ENCODE peak calls at places on chromosomes 4 and X, in four cellular contexts. One of them, this sample, is unnamed.
A peak's percentile ranks its signal among the peaks of the same experiment; 100 is the strongest.

GRCh38 chrX:151973851-151974335 is 583 bp downstream of the GABRE start:
- DNase-seq in nephron progenitor cell: peak; percentile 14
- DNase-seq in Caco-2: peak; percentile 17
- DNase-seq in AG04450: no peak
- DNase-seq in this sample: peak; percentile 23

GRCh38 chr4:147049940-147050852 is 104.5 kb upstream of the TTC29 start:
- DNase-seq in nephron progenitor cell: no peak
- DNase-seq in Caco-2: no peak
- DNase-seq in AG04450: peak; percentile 8
- DNase-seq in this sample: no peak

GRCh38 chrX:143853488-143853887 is 30.4 kb upstream of the UBE2NL start:
- DNase-seq in nephron progenitor cell: no peak
- DNase-seq in Caco-2: no peak
- DNase-seq in AG04450: no peak
- DNase-seq in this sample: no peak

GRCh38 chrX:40573763-40574162 is 7.0 kb upstream of the ATP6AP2 start:
- DNase-seq in nephron progenitor cell: no peak
- DNase-seq in Caco-2: peak; percentile 30
- DNase-seq in AG04450: no peak
- DNase-seq in this sample: no peak

GRCh38 chr4:47824844-47825243 is 13.0 kb downstream of the CORIN start:
- DNase-seq in nephron progenitor cell: peak; percentile 27
- DNase-seq in Caco-2: no peak
- DNase-seq in AG04450: no peak
- DNase-seq in this sample: no peak

GRCh38 chr4:16418814-16419213 is 192.5 kb upstream of the TAPT1 start:
- DNase-seq in nephron progenitor cell: no peak
- DNase-seq in Caco-2: no peak
- DNase-seq in AG04450: no peak
- DNase-seq in this sample: no peak

GRCh38 chr4:2322801-2323200 is 60.9 kb upstream of the MXD4 start:
- DNase-seq in nephron progenitor cell: no peak
- DNase-seq in Caco-2: no peak
- DNase-seq in AG04450: peak; percentile 26
- DNase-seq in this sample: no peak

GRCh38 chr4:155777971-155778710 is 19.3 kb downstream of the GUCY1B1 start:
- DNase-seq in nephron progenitor cell: no peak
- DNase-seq in Caco-2: no peak
- DNase-seq in AG04450: no peak
- DNase-seq in this sample: no peak

GRCh38 chr4:121707344-121707743 is 10.6 kb upstream of the ANXA5 start:
- DNase-seq in nephron progenitor cell: no peak
- DNase-seq in Caco-2: no peak
- DNase-seq in AG04450: no peak
- DNase-seq in this sample: no peak

GRCh38 chr4:52196606-52197130 is 145.6 kb downstream of the SPATA18 start:
- DNase-seq in nephron progenitor cell: no peak
- DNase-seq in Caco-2: no peak
- DNase-seq in AG04450: no peak
- DNase-seq in this sample: no peak

GRCh38 chr4:8157496-8157895 is 1.1 kb downstream of the ABLIM2 start:
- DNase-seq in nephron progenitor cell: no peak
- DNase-seq in Caco-2: no peak
- DNase-seq in AG04450: no peak
- DNase-seq in this sample: no peak

GRCh38 chrX:109199726-109200125 is 282.2 kb downstream of the GUCY2F start:
- DNase-seq in nephron progenitor cell: no peak
- DNase-seq in Caco-2: no peak
- DNase-seq in AG04450: no peak
- DNase-seq in this sample: no peak

GRCh38 chrX:30513284-30513683 is 64.3 kb downstream of the TASL start:
- DNase-seq in nephron progenitor cell: no peak
- DNase-seq in Caco-2: no peak
- DNase-seq in AG04450: no peak
- DNase-seq in this sample: peak; percentile 18

GRCh38 chrX:100413231-100413630 is 3.2 kb upstream of the PCDH19 start:
- DNase-seq in nephron progenitor cell: peak; percentile 65
- DNase-seq in Caco-2: peak; percentile 55
- DNase-seq in AG04450: no peak
- DNase-seq in this sample: peak; percentile 74

GRCh38 chrX:20506739-20507138 is 240.0 kb upstream of the RPS6KA3 start:
- DNase-seq in nephron progenitor cell: no peak
- DNase-seq in Caco-2: no peak
- DNase-seq in AG04450: no peak
- DNase-seq in this sample: no peak

GRCh38 chr4:26088433-26088928 is 174.5 kb downstream of the SMIM20 start:
- DNase-seq in nephron progenitor cell: no peak
- DNase-seq in Caco-2: no peak
- DNase-seq in AG04450: peak; percentile 36
- DNase-seq in this sample: no peak

GRCh38 chr4:108433832-108434231 is 186.5 kb upstream of the RPL34 start:
- DNase-seq in nephron progenitor cell: no peak
- DNase-seq in Caco-2: no peak
- DNase-seq in AG04450: peak; percentile 75
- DNase-seq in this sample: no peak

GRCh38 chr4:3208826-3209225 is 40.1 kb upstream of the MSANTD1 start:
- DNase-seq in nephron progenitor cell: no peak
- DNase-seq in Caco-2: no peak
- DNase-seq in AG04450: no peak
- DNase-seq in this sample: no peak

GRCh38 chr4:26525136-26525535 is 34.9 kb upstream of the CCKAR start:
- DNase-seq in nephron progenitor cell: no peak
- DNase-seq in Caco-2: no peak
- DNase-seq in AG04450: peak; percentile 36
- DNase-seq in this sample: no peak

GRCh38 chrX:27619975-27620374 is 29.8 kb downstream of the DCAF8L2 start:
- DNase-seq in nephron progenitor cell: no peak
- DNase-seq in Caco-2: peak; percentile 5
- DNase-seq in AG04450: no peak
- DNase-seq in this sample: peak; percentile 7

GRCh38 chrX:40039887-40040286 is 57.9 kb downstream of the BCOR start:
- DNase-seq in nephron progenitor cell: no peak
- DNase-seq in Caco-2: no peak
- DNase-seq in AG04450: no peak
- DNase-seq in this sample: no peak

GRCh38 chrX:140502491-140503229 is 2.2 kb downstream of the SOX3 start:
- DNase-seq in nephron progenitor cell: no peak
- DNase-seq in Caco-2: no peak
- DNase-seq in AG04450: no peak
- DNase-seq in this sample: no peak

GRCh38 chrX:110985470-110985869 is 110.5 kb upstream of the PAK3 start:
- DNase-seq in nephron progenitor cell: no peak
- DNase-seq in Caco-2: no peak
- DNase-seq in AG04450: no peak
- DNase-seq in this sample: no peak

GRCh38 chr4:147360301-147360700 is 120.6 kb upstream of the EDNRA start:
- DNase-seq in nephron progenitor cell: no peak
- DNase-seq in Caco-2: no peak
- DNase-seq in AG04450: peak; percentile 65
- DNase-seq in this sample: no peak

GRCh38 chr4:135120190-135120589 is 918.6 kb upstream of the PABPC4L start:
- DNase-seq in nephron progenitor cell: no peak
- DNase-seq in Caco-2: no peak
- DNase-seq in AG04450: no peak
- DNase-seq in this sample: no peak

GRCh38 chr4:189974056-189974455 is 33.4 kb downstream of the FRG1 start:
- DNase-seq in nephron progenitor cell: no peak
- DNase-seq in Caco-2: peak; percentile 29
- DNase-seq in AG04450: no peak
- DNase-seq in this sample: peak; percentile 17

GRCh38 chrX:124917011-124917410 is 402.7 kb upstream of the TEX13C start:
- DNase-seq in nephron progenitor cell: no peak
- DNase-seq in Caco-2: no peak
- DNase-seq in AG04450: no peak
- DNase-seq in this sample: no peak

GRCh38 chr4:89658701-89659024 is 178.3 kb downstream of the SNCA start:
- DNase-seq in nephron progenitor cell: no peak
- DNase-seq in Caco-2: no peak
- DNase-seq in AG04450: no peak
- DNase-seq in this sample: no peak

GRCh38 chr4:89660444-89660843 is 176.5 kb downstream of the SNCA start:
- DNase-seq in nephron progenitor cell: no peak
- DNase-seq in Caco-2: no peak
- DNase-seq in AG04450: no peak
- DNase-seq in this sample: no peak

GRCh38 chr4:89660851-89661250 is 176.1 kb downstream of the SNCA start:
- DNase-seq in nephron progenitor cell: no peak
- DNase-seq in Caco-2: no peak
- DNase-seq in AG04450: no peak
- DNase-seq in this sample: no peak

GRCh38 chr4:89661490-89661889 is 175.5 kb downstream of the SNCA start:
- DNase-seq in nephron progenitor cell: no peak
- DNase-seq in Caco-2: peak; percentile 11
- DNase-seq in AG04450: no peak
- DNase-seq in this sample: no peak

GRCh38 chr4:89657931-89658700 is 178.8 kb downstream of the SNCA start:
- DNase-seq in nephron progenitor cell: no peak
- DNase-seq in Caco-2: peak; percentile 19
- DNase-seq in AG04450: peak; percentile 1
- DNase-seq in this sample: no peak
- TF ChIP-seq CTCF in nephron progenitor cell: peak; percentile 8
- TF ChIP-seq CTCF in Caco-2: peak; percentile 15
- TF ChIP-seq CTCF in AG04450: peak; percentile 60
- TF ChIP-seq CTCF in this sample: peak; percentile 37

GRCh38 chr4:103996059-103996458 is 276.3 kb upstream of the TACR3 start:
- DNase-seq in nephron progenitor cell: no peak
- DNase-seq in Caco-2: no peak
- DNase-seq in AG04450: no peak
- DNase-seq in this sample: no peak
- TF ChIP-seq CTCF in nephron progenitor cell: no peak
- TF ChIP-seq CTCF in Caco-2: no peak
- TF ChIP-seq CTCF in AG04450: no peak
- TF ChIP-seq CTCF in this sample: peak; percentile 28

DNA sequence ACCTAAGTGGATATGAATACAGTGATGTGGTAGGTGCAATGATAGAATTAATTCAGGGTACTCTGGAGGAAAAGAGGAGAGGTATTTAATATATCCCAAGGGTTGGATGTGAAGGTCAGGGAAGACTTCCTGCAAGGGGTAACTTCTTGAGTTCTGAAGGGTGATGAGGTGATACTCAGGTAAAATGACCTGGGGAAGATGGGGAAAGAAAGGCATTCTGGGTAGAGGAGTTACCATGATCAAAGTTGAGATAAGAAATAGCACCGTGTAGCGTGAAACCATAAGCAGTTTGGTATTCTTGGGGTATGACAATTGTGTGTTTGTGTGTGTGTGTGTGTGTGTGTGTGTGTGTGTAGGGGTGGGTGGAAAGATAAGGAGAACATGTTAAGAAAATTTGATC is 270.4 kb upstream of the LCORL start:
- DNase-seq in nephron progenitor cell: no peak
- DNase-seq in Caco-2: no peak
- DNase-seq in AG04450: no peak
- DNase-seq in this sample: no peak
- TF ChIP-seq CTCF in nephron progenitor cell: no peak
- TF ChIP-seq CTCF in Caco-2: no peak
- TF ChIP-seq CTCF in AG04450: no peak
- TF ChIP-seq CTCF in this sample: no peak

DNA sequence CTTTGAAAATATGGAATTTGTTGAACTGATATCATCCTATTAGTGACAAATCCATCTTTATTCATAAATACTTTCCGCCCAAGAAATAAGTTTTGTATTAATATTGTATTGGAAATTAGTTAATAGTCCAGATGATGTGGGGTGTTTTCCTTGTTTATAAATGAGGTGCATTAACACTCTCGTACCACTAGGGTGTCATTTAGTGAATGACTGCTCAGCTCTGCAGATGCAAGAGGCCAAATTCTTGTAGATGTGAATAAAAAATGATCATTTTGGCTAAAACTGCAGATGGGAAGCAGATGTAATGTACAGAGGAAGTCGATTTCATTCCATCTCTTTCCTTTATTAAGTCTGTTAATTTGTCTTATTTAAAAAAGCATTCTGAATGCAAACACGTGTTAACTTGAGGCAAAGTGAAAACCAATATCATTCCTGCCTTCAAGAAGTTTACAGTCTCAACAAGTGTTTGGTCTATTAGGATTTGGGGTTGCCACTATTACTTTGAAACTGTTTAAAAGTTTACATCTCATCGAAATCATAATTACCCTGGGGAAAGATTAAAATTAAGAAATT is 108.1 kb downstream of the DHX15 start:
- DNase-seq in nephron progenitor cell: no peak
- DNase-seq in Caco-2: no peak
- DNase-seq in AG04450: no peak
- DNase-seq in this sample: peak; percentile 63
- TF ChIP-seq CTCF in nephron progenitor cell: peak; percentile 62
- TF ChIP-seq CTCF in Caco-2: peak; percentile 15
- TF ChIP-seq CTCF in AG04450: peak; percentile 63
- TF ChIP-seq CTCF in this sample: peak; percentile 44

GRCh38 chr4:82839624-82840023 is 41.0 kb upstream of the SCD5 start:
- DNase-seq in nephron progenitor cell: no peak
- DNase-seq in Caco-2: no peak
- DNase-seq in AG04450: no peak
- DNase-seq in this sample: no peak

DNA sequence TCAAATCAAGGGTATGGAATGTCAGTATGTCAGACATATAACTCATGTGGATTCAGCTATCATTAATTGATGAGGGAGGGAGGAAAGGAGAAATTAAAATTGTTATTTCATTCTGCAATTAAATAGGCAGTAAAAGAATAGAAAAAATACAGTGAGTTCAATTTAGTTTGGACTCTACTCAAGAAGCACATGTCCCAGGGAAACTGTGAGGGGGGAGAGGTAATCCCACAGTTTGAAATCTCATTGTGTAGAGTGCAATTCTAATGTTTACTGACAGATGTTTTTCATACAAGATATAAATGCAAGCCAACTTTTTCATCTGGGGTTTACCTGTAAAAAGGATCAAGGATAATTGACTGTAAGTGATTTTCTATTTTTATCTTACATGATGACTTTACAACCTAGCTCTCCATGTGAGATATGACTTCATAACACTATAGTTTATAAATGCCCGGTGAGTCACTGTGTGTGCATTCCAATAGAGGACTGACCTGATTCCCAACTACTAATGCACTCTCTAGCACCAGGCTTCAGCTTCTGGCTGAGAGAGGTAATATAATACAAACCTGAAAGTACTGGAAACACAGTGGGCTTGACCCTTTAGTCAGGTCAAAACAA is 35.2 kb upstream of the SCD5 start:
- DNase-seq in nephron progenitor cell: no peak
- DNase-seq in Caco-2: peak; percentile 46
- DNase-seq in AG04450: peak; percentile 74
- DNase-seq in this sample: no peak
- TF ChIP-seq CTCF in nephron progenitor cell: no peak
- TF ChIP-seq CTCF in Caco-2: no peak
- TF ChIP-seq CTCF in AG04450: peak; percentile 28
- TF ChIP-seq CTCF in this sample: no peak

GRCh38 chrX:74133156-74133796 is 170.7 kb upstream of the ZCCHC13 start:
- DNase-seq in nephron progenitor cell: peak; percentile 33
- DNase-seq in Caco-2: peak; percentile 44
- DNase-seq in AG04450: peak; percentile 18
- DNase-seq in this sample: peak; percentile 60
- TF ChIP-seq CTCF in nephron progenitor cell: peak; percentile 76
- TF ChIP-seq CTCF in Caco-2: peak; percentile 39
- TF ChIP-seq CTCF in AG04450: peak; percentile 61
- TF ChIP-seq CTCF in this sample: peak; percentile 71

This sample was measured in GM13977.